ENCODE peak calls at places on chromosomes 13 and 19, in ten cellular contexts. W, Q, M, I, S, T, F, Y, U and B are unnamed samples.

GRCh38 chr13:34810996-34811395 is 131.1 kb upstream of the NBEA start:
- DNase-seq in M (no peak), U (no peak), I (no peak), T (no peak), S (no peak), F (no peak), Q (no peak), W (no peak), Y (no peak), B (no peak)

GRCh38 chr13:78743972-78744371 is 85.0 kb upstream of the OBI1 start:
- DNase-seq in Q (no peak), Y (no peak), S (no peak), F (no peak), M (no peak), W (no peak), U (no peak), T (no peak), I (no peak), B (no peak)

GRCh38 chr19:45677351-45678230 is 9.6 kb downstream of the GIPR start:
- DNase-seq in I (peak), S (peak), M (peak), W (peak), U (peak), Y (no peak), Q (no peak), F (peak), T (peak), B (peak)

GRCh38 chr13:97710797-97711196 is 242.7 kb upstream of the IPO5 start:
- DNase-seq in T (no peak), U (no peak), I (no peak), M (no peak), Q (no peak), S (no peak), F (no peak), Y (no peak), W (no peak), B (no peak)

GRCh38 chr19:53332484-53332883 is 1.1 kb upstream of the ZNF845 start:
- DNase-seq in Q (no peak), Y (no peak), W (no peak), F (no peak), M (peak), I (no peak), S (no peak), U (no peak), T (no peak), B (no peak)

GRCh38 chr19:9565900-9566705 is 18.2 kb downstream of the ZNF121 start:
- DNase-seq in T (no peak), F (no peak), I (no peak), M (no peak), U (no peak), Q (no peak), Y (no peak), W (no peak), S (no peak), B (peak)

GRCh38 chr13:29583073-29583785 is 12.3 kb downstream of the SLC7A1 start:
- DNase-seq in W (no peak), S (no peak), T (no peak), F (no peak), U (no peak), M (no peak), I (no peak), Q (peak), Y (peak), B (no peak)

GRCh38 chr19:18733196-18733647 is 49.7 kb downstream of the CRTC1 start:
- DNase-seq in S (no peak), W (no peak), Y (no peak), I (no peak), U (no peak), T (no peak), M (peak), Q (no peak), F (no peak), B (no peak)

GRCh38 chr13:50685491-50685890 is 158.0 kb downstream of the DLEU7 start:
- DNase-seq in W (no peak), T (no peak), Q (no peak), F (peak), S (peak), M (no peak), Y (no peak), I (no peak), U (no peak), B (peak)

GRCh38 chr19:29086182-29086581 is 126.8 kb downstream of the UQCRFS1 start:
- DNase-seq in M (no peak), I (no peak), T (no peak), W (no peak), S (no peak), F (no peak), U (no peak), Y (no peak), Q (no peak), B (no peak)

GRCh38 chr13:22194106-22194810 is 523.4 kb downstream of the FGF9 start:
- DNase-seq in M (no peak), S (no peak), F (no peak), W (no peak), Y (no peak), Q (no peak), T (no peak), U (no peak), I (no peak), B (no peak)

GRCh38 chr19:52369463-52370340 is at the start of gene ZNF880:
- DNase-seq in Y (peak), S (no peak), F (peak), W (peak), U (no peak), I (no peak), Q (peak), T (peak), M (peak), B (peak)

GRCh38 chr13:76828316-76828741 is 57.9 kb downstream of the KCTD12 start:
- DNase-seq in T (no peak), F (no peak), I (no peak), U (no peak), Y (no peak), Q (no peak), W (no peak), M (no peak), S (no peak), B (no peak)

GRCh38 chr19:11390933-11391680 is 7.0 kb upstream of the EPOR start:
- DNase-seq in T (no peak), I (no peak), S (no peak), F (no peak), M (no peak), Q (no peak), W (no peak), Y (no peak), U (no peak), B (peak)

GRCh38 chr13:109764474-109765292 is 21.7 kb downstream of the IRS2 start:
- DNase-seq in I (no peak), Q (no peak), Y (no peak), T (no peak), S (peak), U (peak), F (no peak), M (no peak), W (no peak), B (peak)

GRCh38 chr19:46685189-46685588 is 24.2 kb upstream of the DACT3 start:
- DNase-seq in F (no peak), M (no peak), I (no peak), U (no peak), Q (no peak), W (no peak), S (no peak), Y (no peak), T (no peak), B (no peak)

GRCh38 chr13:99995104-99995502 is 13.5 kb downstream of the ZIC2 start:
- DNase-seq in U (no peak), I (no peak), W (no peak), Y (no peak), T (no peak), Q (no peak), F (no peak), S (no peak), M (no peak), B (no peak)

GRCh38 chr19:7928334-7928706 is 2.4 kb upstream of the CTXN1 start:
- DNase-seq in I (no peak), M (no peak), Y (no peak), T (no peak), W (peak), S (no peak), U (no peak), F (no peak), Q (no peak), B (no peak)

GRCh38 chr19:58145849-58146248 is 4.7 kb downstream of the ZNF329 start:
- DNase-seq in W (no peak), S (no peak), Y (no peak), T (no peak), U (no peak), I (no peak), M (no peak), F (no peak), Q (no peak), B (no peak)

GRCh38 chr19:49224856-49225255 is 67.3 kb downstream of the TRPM4 start:
- DNase-seq in S (peak), M (peak), I (no peak), Y (peak), F (no peak), W (no peak), T (no peak), Q (no peak), U (no peak), B (peak)

GRCh38 chr13:76630629-76631028 is 255.6 kb downstream of the KCTD12 start:
- DNase-seq in F (no peak), I (no peak), S (no peak), W (no peak), Q (no peak), T (no peak), Y (no peak), U (no peak), M (no peak), B (no peak)

GRCh38 chr19:6062274-6062673 is 48.0 kb downstream of the RFX2 start:
- DNase-seq in T (no peak), Q (no peak), I (no peak), M (no peak), S (peak), Y (no peak), U (peak), F (no peak), W (peak), B (no peak)

GRCh38 chr13:52903320-52903719 is 54.9 kb upstream of the PCDH8 start:
- DNase-seq in M (no peak), U (no peak), F (no peak), W (no peak), S (no peak), Q (no peak), Y (no peak), T (no peak), I (no peak), B (no peak)

GRCh38 chr13:48682452-48682851 is 28.7 kb downstream of the CYSLTR2 start:
- DNase-seq in U (no peak), S (no peak), M (no peak), Y (no peak), I (no peak), Q (no peak), F (no peak), W (no peak), T (no peak), B (no peak)